ENCODE peak calls at places on chromosome 2, in ten cellular contexts. One of them, this sample, is unnamed.

GRCh38 chr2:241967096-241967495 is 97.6 kb downstream of the RTP5 start:
- DNase-seq in uterus: no peak
- DNase-seq in Caco-2: no peak
- DNase-seq in esophagus squamous epithelium: no peak
- DNase-seq in fibroblast of pulmonary artery: no peak
- DNase-seq in astrocyte: no peak
- DNase-seq in skeletal muscle cell: no peak
- DNase-seq in mesenchymal stem cell: no peak
- DNase-seq in thyroid gland: no peak
- DNase-seq in psoas muscle: no peak
- DNase-seq in this sample: no peak

GRCh38 chr2:86790828-86791561 is at the start of gene CD8A:
- DNase-seq in psoas muscle: no peak
- DNase-seq in Caco-2: no peak
- DNase-seq in mesenchymal stem cell: peak; percentile 28
- DNase-seq in uterus: no peak
- DNase-seq in skeletal muscle cell: no peak
- DNase-seq in astrocyte: no peak
- DNase-seq in esophagus squamous epithelium: no peak
- DNase-seq in thyroid gland: no peak
- DNase-seq in fibroblast of pulmonary artery: peak; percentile 42
- DNase-seq in this sample: no peak

GRCh38 chr2:181185948-181186347 is 205.5 kb downstream of the UBE2E3 start:
- DNase-seq in mesenchymal stem cell: no peak
- DNase-seq in skeletal muscle cell: no peak
- DNase-seq in psoas muscle: no peak
- DNase-seq in esophagus squamous epithelium: no peak
- DNase-seq in astrocyte: peak; percentile 14
- DNase-seq in Caco-2: no peak
- DNase-seq in uterus: no peak
- DNase-seq in fibroblast of pulmonary artery: no peak
- DNase-seq in thyroid gland: no peak
- DNase-seq in this sample: no peak

GRCh38 chr2:143477724-143478443 is 348.7 kb downstream of the ARHGAP15 start:
- DNase-seq in skeletal muscle cell: no peak
- DNase-seq in uterus: no peak
- DNase-seq in psoas muscle: no peak
- DNase-seq in thyroid gland: no peak
- DNase-seq in mesenchymal stem cell: no peak
- DNase-seq in fibroblast of pulmonary artery: peak; percentile 39
- DNase-seq in esophagus squamous epithelium: no peak
- DNase-seq in Caco-2: no peak
- DNase-seq in astrocyte: no peak
- DNase-seq in this sample: no peak

GRCh38 chr2:46329803-46330775 is 32.9 kb downstream of the EPAS1 start:
- DNase-seq in mesenchymal stem cell: peak; percentile 95
- DNase-seq in esophagus squamous epithelium: no peak
- DNase-seq in psoas muscle: no peak
- DNase-seq in Caco-2: no peak
- DNase-seq in uterus: no peak
- DNase-seq in astrocyte: peak; percentile 96
- DNase-seq in skeletal muscle cell: peak; percentile 89
- DNase-seq in thyroid gland: no peak
- DNase-seq in fibroblast of pulmonary artery: peak; percentile 94
- DNase-seq in this sample: no peak

GRCh38 chr2:164784376-164784775 is 57.2 kb downstream of the COBLL1 start:
- DNase-seq in psoas muscle: no peak
- DNase-seq in fibroblast of pulmonary artery: peak; percentile 96
- DNase-seq in skeletal muscle cell: no peak
- DNase-seq in esophagus squamous epithelium: no peak
- DNase-seq in thyroid gland: no peak
- DNase-seq in uterus: no peak
- DNase-seq in mesenchymal stem cell: no peak
- DNase-seq in Caco-2: no peak
- DNase-seq in astrocyte: peak; percentile 65
- DNase-seq in this sample: no peak

GRCh38 chr2:69798909-69799526 is 30.4 kb upstream of the GMCL1 start:
- DNase-seq in uterus: peak; percentile 36
- DNase-seq in psoas muscle: no peak
- DNase-seq in Caco-2: peak; percentile 71
- DNase-seq in mesenchymal stem cell: peak; percentile 72
- DNase-seq in skeletal muscle cell: peak; percentile 34
- DNase-seq in thyroid gland: no peak
- DNase-seq in astrocyte: peak; percentile 93
- DNase-seq in esophagus squamous epithelium: no peak
- DNase-seq in fibroblast of pulmonary artery: peak; percentile 80
- DNase-seq in this sample: peak; percentile 76

GRCh38 chr2:2492800-2493199 is 161.7 kb upstream of the MYT1L start:
- DNase-seq in astrocyte: no peak
- DNase-seq in uterus: no peak
- DNase-seq in Caco-2: no peak
- DNase-seq in psoas muscle: no peak
- DNase-seq in thyroid gland: no peak
- DNase-seq in mesenchymal stem cell: no peak
- DNase-seq in esophagus squamous epithelium: no peak
- DNase-seq in fibroblast of pulmonary artery: no peak
- DNase-seq in skeletal muscle cell: no peak
- DNase-seq in this sample: no peak

GRCh38 chr2:10139536-10139935 is 17.0 kb downstream of the RRM2 start:
- DNase-seq in thyroid gland: no peak
- DNase-seq in psoas muscle: no peak
- DNase-seq in skeletal muscle cell: no peak
- DNase-seq in fibroblast of pulmonary artery: no peak
- DNase-seq in Caco-2: peak; percentile 12
- DNase-seq in uterus: no peak
- DNase-seq in mesenchymal stem cell: no peak
- DNase-seq in esophagus squamous epithelium: no peak
- DNase-seq in astrocyte: no peak
- DNase-seq in this sample: no peak

GRCh38 chr2:145649061-145649460 is 1129.1 kb upstream of the ZEB2 start:
- DNase-seq in skeletal muscle cell: no peak
- DNase-seq in psoas muscle: no peak
- DNase-seq in uterus: no peak
- DNase-seq in astrocyte: no peak
- DNase-seq in fibroblast of pulmonary artery: no peak
- DNase-seq in thyroid gland: no peak
- DNase-seq in Caco-2: no peak
- DNase-seq in mesenchymal stem cell: no peak
- DNase-seq in esophagus squamous epithelium: no peak
- DNase-seq in this sample: no peak

DNA sequence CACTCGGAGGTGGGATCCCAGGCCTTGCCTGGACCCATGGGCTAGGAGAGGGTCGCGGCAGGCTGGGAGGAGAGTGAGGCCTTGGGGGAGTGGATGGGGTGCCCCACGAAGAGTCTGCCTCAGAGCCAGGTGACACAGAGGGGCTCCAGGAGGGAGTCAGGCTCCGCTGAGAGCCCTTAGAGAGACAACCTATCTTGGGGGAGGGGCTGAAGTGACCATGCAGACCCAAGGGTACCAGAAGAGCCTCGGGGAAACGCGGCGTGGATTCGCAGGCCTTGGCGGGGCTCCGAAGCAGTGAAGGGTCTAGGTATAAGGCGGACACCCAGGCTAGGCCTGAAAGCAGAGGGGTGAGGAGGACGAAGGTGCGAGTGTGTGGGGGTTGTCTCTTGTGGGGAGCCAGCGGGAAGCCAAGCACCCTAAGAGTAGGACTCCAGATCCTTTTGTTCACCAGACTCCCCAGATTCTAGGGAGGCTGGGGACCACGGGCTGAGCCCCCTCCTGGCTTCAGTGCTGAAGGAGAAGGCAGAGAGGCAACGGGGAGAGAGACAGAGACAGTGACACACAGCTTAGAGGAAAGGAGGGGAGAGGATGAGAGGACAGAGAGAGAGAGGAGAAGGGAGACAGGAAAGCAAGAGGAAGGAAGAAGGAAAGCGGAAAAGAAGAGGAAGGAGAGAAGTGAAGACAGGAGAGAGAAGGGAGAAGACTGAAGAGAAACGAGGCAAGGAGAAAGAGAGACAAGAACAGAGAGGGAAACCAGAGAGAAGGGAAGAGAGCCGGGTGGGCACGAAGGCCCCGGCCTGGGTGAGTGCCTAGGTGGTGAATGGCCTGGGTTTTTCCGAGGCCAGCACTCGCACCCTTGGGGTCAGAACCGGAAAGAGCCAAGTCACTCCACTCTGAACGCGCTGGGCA is 1.1 kb upstream of the HOXD11 start:
- DNase-seq in astrocyte: no peak
- DNase-seq in skeletal muscle cell: no peak
- DNase-seq in uterus: peak; percentile 50
- DNase-seq in mesenchymal stem cell: no peak
- DNase-seq in thyroid gland: no peak
- DNase-seq in fibroblast of pulmonary artery: no peak
- DNase-seq in Caco-2: no peak
- DNase-seq in esophagus squamous epithelium: no peak
- DNase-seq in psoas muscle: no peak
- DNase-seq in this sample: no peak
- H3K4me3 ChIP-seq in astrocyte: no peak overlapping the region
- H3K4me3 ChIP-seq in skeletal muscle cell: no peak overlapping the region
- H3K4me3 ChIP-seq in uterus: peak overlapping the region; percentile 42
- H3K4me3 ChIP-seq in mesenchymal stem cell: no peak overlapping the region
- H3K4me3 ChIP-seq in thyroid gland: no peak overlapping the region
- H3K4me3 ChIP-seq in fibroblast of pulmonary artery: no peak overlapping the region
- H3K4me3 ChIP-seq in Caco-2: no peak overlapping the region
- H3K4me3 ChIP-seq in esophagus squamous epithelium: peak overlapping the region; percentile 66
- H3K4me3 ChIP-seq in psoas muscle: peak overlapping the region; percentile 54
- H3K4me3 ChIP-seq in this sample: no peak overlapping the region

GRCh38 chr2:168231609-168232241 is 15.7 kb downstream of the STK39 start:
- DNase-seq in astrocyte: no peak
- DNase-seq in psoas muscle: no peak
- DNase-seq in thyroid gland: no peak
- DNase-seq in skeletal muscle cell: no peak
- DNase-seq in mesenchymal stem cell: no peak
- DNase-seq in Caco-2: no peak
- DNase-seq in fibroblast of pulmonary artery: no peak
- DNase-seq in esophagus squamous epithelium: no peak
- DNase-seq in uterus: no peak
- DNase-seq in this sample: no peak

GRCh38 chr2:168233166-168233565 is 14.2 kb downstream of the STK39 start:
- DNase-seq in uterus: no peak
- DNase-seq in fibroblast of pulmonary artery: no peak
- DNase-seq in thyroid gland: no peak
- DNase-seq in astrocyte: no peak
- DNase-seq in psoas muscle: no peak
- DNase-seq in mesenchymal stem cell: no peak
- DNase-seq in skeletal muscle cell: no peak
- DNase-seq in esophagus squamous epithelium: no peak
- DNase-seq in Caco-2: no peak
- DNase-seq in this sample: no peak

GRCh38 chr2:168234407-168235085 is 12.8 kb downstream of the STK39 start:
- DNase-seq in thyroid gland: no peak
- DNase-seq in mesenchymal stem cell: no peak
- DNase-seq in fibroblast of pulmonary artery: no peak
- DNase-seq in astrocyte: no peak
- DNase-seq in uterus: no peak
- DNase-seq in skeletal muscle cell: no peak
- DNase-seq in psoas muscle: no peak
- DNase-seq in esophagus squamous epithelium: no peak
- DNase-seq in Caco-2: no peak
- DNase-seq in this sample: no peak

GRCh38 chr2:168230389-168230788 is 17.0 kb downstream of the STK39 start:
- DNase-seq in fibroblast of pulmonary artery: no peak
- DNase-seq in skeletal muscle cell: no peak
- DNase-seq in Caco-2: no peak
- DNase-seq in astrocyte: no peak
- DNase-seq in thyroid gland: no peak
- DNase-seq in uterus: no peak
- DNase-seq in mesenchymal stem cell: no peak
- DNase-seq in esophagus squamous epithelium: no peak
- DNase-seq in psoas muscle: no peak
- DNase-seq in this sample: no peak

GRCh38 chr2:168233726-168234406 is 13.5 kb downstream of the STK39 start:
- DNase-seq in uterus: no peak
- DNase-seq in skeletal muscle cell: no peak
- DNase-seq in esophagus squamous epithelium: no peak
- DNase-seq in thyroid gland: no peak
- DNase-seq in psoas muscle: no peak
- DNase-seq in mesenchymal stem cell: no peak
- DNase-seq in astrocyte: no peak
- DNase-seq in fibroblast of pulmonary artery: no peak
- DNase-seq in Caco-2: no peak
- DNase-seq in this sample: no peak
- H3K4me3 ChIP-seq in uterus: no peak overlapping the region
- H3K4me3 ChIP-seq in skeletal muscle cell: no peak overlapping the region
- H3K4me3 ChIP-seq in esophagus squamous epithelium: no peak overlapping the region
- H3K4me3 ChIP-seq in thyroid gland: no peak overlapping the region
- H3K4me3 ChIP-seq in psoas muscle: no peak overlapping the region
- H3K4me3 ChIP-seq in mesenchymal stem cell: peak overlapping the region; percentile 11
- H3K4me3 ChIP-seq in astrocyte: no peak overlapping the region
- H3K4me3 ChIP-seq in fibroblast of pulmonary artery: no peak overlapping the region
- H3K4me3 ChIP-seq in Caco-2: no peak overlapping the region
- H3K4me3 ChIP-seq in this sample: no peak overlapping the region

GRCh38 chr2:75524276-75524911 is 36.3 kb downstream of the EVA1A start:
- DNase-seq in thyroid gland: no peak
- DNase-seq in psoas muscle: no peak
- DNase-seq in Caco-2: no peak
- DNase-seq in fibroblast of pulmonary artery: no peak
- DNase-seq in esophagus squamous epithelium: no peak
- DNase-seq in skeletal muscle cell: no peak
- DNase-seq in mesenchymal stem cell: no peak
- DNase-seq in uterus: no peak
- DNase-seq in astrocyte: no peak
- DNase-seq in this sample: no peak
- H3K4me3 ChIP-seq in thyroid gland: no peak overlapping the region
- H3K4me3 ChIP-seq in psoas muscle: no peak overlapping the region
- H3K4me3 ChIP-seq in Caco-2: no peak overlapping the region
- H3K4me3 ChIP-seq in fibroblast of pulmonary artery: no peak overlapping the region
- H3K4me3 ChIP-seq in esophagus squamous epithelium: no peak overlapping the region
- H3K4me3 ChIP-seq in skeletal muscle cell: no peak overlapping the region
- H3K4me3 ChIP-seq in mesenchymal stem cell: no peak overlapping the region
- H3K4me3 ChIP-seq in uterus: no peak overlapping the region
- H3K4me3 ChIP-seq in astrocyte: no peak overlapping the region
- H3K4me3 ChIP-seq in this sample: no peak overlapping the region

DNA sequence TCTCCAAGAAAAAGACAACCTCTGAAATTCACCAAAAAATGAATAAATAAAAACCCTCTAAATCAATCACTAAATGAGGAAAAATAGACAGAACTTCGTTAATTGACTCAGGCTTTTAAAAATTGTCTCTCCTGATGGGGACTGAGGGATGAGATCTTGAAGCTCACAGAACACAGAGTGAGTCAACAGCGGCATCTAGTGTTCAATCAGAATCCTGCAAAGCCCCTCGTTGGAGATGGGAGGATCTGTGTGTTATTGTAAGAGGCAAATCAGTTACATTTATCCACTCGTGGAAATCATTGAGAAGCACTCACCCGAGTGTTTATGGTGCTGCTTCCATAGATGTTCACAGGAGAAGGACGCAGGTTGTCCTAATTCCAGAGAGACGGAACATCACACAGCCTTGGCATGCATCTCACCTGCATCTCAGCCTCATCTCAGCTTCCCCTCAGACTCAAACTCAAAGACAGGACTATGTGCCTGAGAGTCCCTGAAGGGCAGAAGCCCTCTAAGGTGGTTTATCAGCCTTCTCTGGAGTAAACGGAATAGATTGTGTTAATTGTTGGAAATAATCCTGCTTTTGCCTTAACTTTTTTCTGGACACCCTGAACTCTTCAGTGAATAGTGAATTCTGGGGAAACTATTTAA is 82.0 kb downstream of the MREG start:
- DNase-seq in Caco-2: peak; percentile 70
- DNase-seq in skeletal muscle cell: peak; percentile 32
- DNase-seq in mesenchymal stem cell: peak; percentile 84
- DNase-seq in uterus: peak; percentile 61
- DNase-seq in psoas muscle: peak; percentile 19
- DNase-seq in fibroblast of pulmonary artery: peak; percentile 89
- DNase-seq in astrocyte: peak; percentile 53
- DNase-seq in esophagus squamous epithelium: peak; percentile 9
- DNase-seq in thyroid gland: peak; percentile 44
- DNase-seq in this sample: peak; percentile 63
- H3K4me3 ChIP-seq in Caco-2: no peak overlapping the region
- H3K4me3 ChIP-seq in skeletal muscle cell: no peak overlapping the region
- H3K4me3 ChIP-seq in mesenchymal stem cell: peak overlapping the region; percentile 35
- H3K4me3 ChIP-seq in uterus: no peak overlapping the region
- H3K4me3 ChIP-seq in psoas muscle: no peak overlapping the region
- H3K4me3 ChIP-seq in fibroblast of pulmonary artery: no peak overlapping the region
- H3K4me3 ChIP-seq in astrocyte: no peak overlapping the region
- H3K4me3 ChIP-seq in esophagus squamous epithelium: no peak overlapping the region
- H3K4me3 ChIP-seq in thyroid gland: no peak overlapping the region
- H3K4me3 ChIP-seq in this sample: no peak overlapping the region

This sample was measured in MM.1S.